ENCODE peak calls at places on chromosomes 7 and 10, in four cellular contexts. E is HCT116, D is sigmoid colon, Q is spleen. W is an unnamed sample.

GRCh38 chr10:58266003-58266825 is 1.5 kb downstream of the IPMK start:
- DNase-seq in E (no peak), D (no peak), Q (no peak), W (no peak)

GRCh38 chr10:43038783-43039628 is 37.9 kb upstream of the RET start:
- DNase-seq in E (no peak), D (no peak), Q (no peak), W (peak; percentile 33)

GRCh38 chr10:96995851-96996250 is 163.8 kb downstream of the LCOR start:
- DNase-seq in E (no peak), D (no peak), Q (no peak), W (no peak)

GRCh38 chr10:122877264-122877663 is 2.1 kb downstream of the FAM24B start:
- DNase-seq in E (no peak), D (no peak), Q (no peak), W (no peak)

GRCh38 chr7:98396768-98397167 is 4.1 kb downstream of the BAIAP2L1 start:
- DNase-seq in E (no peak), D (no peak), Q (no peak), W (no peak)

GRCh38 chr10:47060356-47060755 is 149.1 kb downstream of the PTPN20 start:
- DNase-seq in E (no peak), D (peak; percentile 26), Q (peak; percentile 52), W (no peak)

GRCh38 chr10:120403109-120403508 is 53.9 kb upstream of the PLPP4 start:
- DNase-seq in E (no peak), D (no peak), Q (no peak), W (no peak)

GRCh38 chr7:148773344-148773743 is 74.6 kb downstream of the CUL1 start:
- DNase-seq in E (no peak), D (no peak), Q (no peak), W (no peak)

GRCh38 chr7:41573017-41573416 is 129.9 kb downstream of the INHBA start:
- DNase-seq in E (no peak), D (no peak), Q (no peak), W (no peak)

GRCh38 chr10:116676633-116677032 is 55.9 kb downstream of the PNLIPRP2 start:
- DNase-seq in E (no peak), D (no peak), Q (no peak), W (no peak)

GRCh38 chr7:127673902-127674301 is 21.9 kb downstream of the SND1 start:
- DNase-seq in E (no peak), D (no peak), Q (no peak), W (no peak)

GRCh38 chr10:102814873-102815661 is 22.1 kb downstream of the CYP17A1 start:
- DNase-seq in E (no peak), D (peak; percentile 93), Q (peak; percentile 79), W (peak; percentile 57)

GRCh38 chr10:17029581-17030271 is 99.9 kb downstream of the CUBN start:
- DNase-seq in E (peak; percentile 52), D (peak; percentile 84), Q (peak; percentile 82), W (peak; percentile 32)

GRCh38 chr10:88232978-88233537 is 350.1 kb downstream of the RNLS start:
- DNase-seq in E (no peak), D (no peak), Q (no peak), W (no peak)

GRCh38 chr10:116044722-116045374 is 228.2 kb downstream of the GFRA1 start:
- DNase-seq in E (no peak), D (no peak), Q (no peak), W (no peak)

GRCh38 chr10:115948415-115948814 is 324.6 kb downstream of the GFRA1 start:
- DNase-seq in E (no peak), D (no peak), Q (no peak), W (no peak)

GRCh38 chr7:21353388-21353780 is 74.5 kb upstream of the SP4 start:
- DNase-seq in E (no peak), D (no peak), Q (no peak), W (no peak)

GRCh38 chr7:16982640-16983103 is 100.9 kb upstream of the AGR3 start:
- DNase-seq in E (peak; percentile 35), D (no peak), Q (no peak), W (no peak)

GRCh38 chr7:120337308-120337907 is 64.4 kb downstream of the KCND2 start:
- DNase-seq in E (peak; percentile 21), D (no peak), Q (no peak), W (no peak)

GRCh38 chr10:50416885-50417284 is 165.6 kb upstream of the ASAH2 start:
- DNase-seq in E (no peak), D (no peak), Q (no peak), W (no peak)

GRCh38 chr10:23294638-23295247 is 49.9 kb downstream of the C10orf67 start:
- DNase-seq in E (peak; percentile 10), D (no peak), Q (no peak), W (no peak)

GRCh38 chr10:113519616-113520015 is 33.2 kb upstream of the HABP2 start:
- DNase-seq in E (no peak), D (no peak), Q (no peak), W (no peak)

GRCh38 chr7:147771344-147771743 is 819.2 kb upstream of the C7orf33 start:
- DNase-seq in E (no peak), D (no peak), Q (no peak), W (no peak)

GRCh38 chr7:84697506-84697905 is 489.4 kb downstream of the SEMA3D start:
- DNase-seq in E (no peak), D (no peak), Q (no peak), W (no peak)

GRCh38 chr7:93018666-93019065 is 99.1 kb downstream of the SAMD9 start:
- DNase-seq in E (no peak), D (no peak), Q (no peak), W (no peak)

GRCh38 chr10:30583778-30584415 is 45.7 kb downstream of the LYZL2 start:
- DNase-seq in E (peak; percentile 57), D (peak; percentile 86), Q (no peak), W (peak; percentile 85)

GRCh38 chr7:959271-959670 is 4.8 kb upstream of the ADAP1 start:
- DNase-seq in E (no peak), D (peak; percentile 59), Q (peak; percentile 67), W (no peak)

GRCh38 chr7:45129906-45130305 is 18.4 kb upstream of the TBRG4 start:
- DNase-seq in E (no peak), D (no peak), Q (peak; percentile 64), W (no peak)

GRCh38 chr7:100887186-100887954 is 2.1 kb downstream of the UFSP1 start:
- DNase-seq in E (no peak), D (no peak), Q (peak; percentile 93), W (no peak)

GRCh38 chr7:17229257-17229656 is 69.2 kb upstream of the AHR start:
- DNase-seq in E (no peak), D (no peak), Q (no peak), W (no peak)

GRCh38 chr10:70866424-70866823 is 21.9 kb downstream of the PCBD1 start:
- DNase-seq in E (no peak), D (no peak), Q (no peak), W (no peak)

GRCh38 chr7:74173491-74173865 is 678 bp upstream of the EIF4H start:
- DNase-seq in E (no peak), D (no peak), Q (no peak), W (no peak)

GRCh38 chr7:117312593-117312992 is 10.3 kb downstream of the WNT2 start:
- DNase-seq in E (no peak), D (no peak), Q (no peak), W (no peak)

GRCh38 chr7:25384820-25385560 is 156.7 kb upstream of the NPVF start:
- DNase-seq in E (no peak), D (no peak), Q (no peak), W (no peak)

GRCh38 chr10:4982764-4983226 is 19.6 kb downstream of the AKR1C1 start:
- DNase-seq in E (no peak), D (no peak), Q (no peak), W (no peak)

GRCh38 chr7:20217193-20217948 is at the start of gene MACC1:
- DNase-seq in E (peak; percentile 93), D (no peak), Q (peak; percentile 89), W (peak; percentile 69)
- TF ChIP-seq POLR2AphosphoS5 in E (peak; percentile 29), D (no peak), Q (no peak), W (peak; percentile 40)

GRCh38 chr10:61764486-61764885 is 101.8 kb downstream of the CABCOCO1 start:
- DNase-seq in E (no peak), D (no peak), Q (no peak), W (no peak)

GRCh38 chr10:61766927-61767326 is 104.2 kb downstream of the CABCOCO1 start:
- DNase-seq in E (no peak), D (no peak), Q (no peak), W (no peak)

GRCh38 chr10:61761825-61762217 is 99.1 kb downstream of the CABCOCO1 start:
- DNase-seq in E (no peak), D (no peak), Q (no peak), W (no peak)

GRCh38 chr10:61763778-61764177 is 101.0 kb downstream of the CABCOCO1 start:
- DNase-seq in E (no peak), D (no peak), Q (no peak), W (no peak)

GRCh38 chr10:61765176-61766087 is 102.7 kb downstream of the CABCOCO1 start:
- DNase-seq in E (no peak), D (no peak), Q (no peak), W (no peak)
- TF ChIP-seq POLR2A in E (no peak), D (no peak), Q (no peak), W (no peak)

GRCh38 chr7:36884863-36885262 is 160.6 kb upstream of the AOAH start:
- DNase-seq in E (no peak), D (no peak), Q (no peak), W (no peak)

GRCh38 chr7:36880108-36880507 is 155.8 kb upstream of the AOAH start:
- DNase-seq in E (no peak), D (no peak), Q (no peak), W (no peak)

GRCh38 chr7:36878288-36878687 is 154.0 kb upstream of the AOAH start:
- DNase-seq in E (no peak), D (no peak), Q (no peak), W (no peak)

GRCh38 chr7:36879021-36879420 is 154.7 kb upstream of the AOAH start:
- DNase-seq in E (no peak), D (no peak), Q (no peak), W (no peak)

GRCh38 chr7:36881206-36881605 is 156.9 kb upstream of the AOAH start:
- DNase-seq in E (no peak), D (no peak), Q (no peak), W (no peak)
- TF ChIP-seq POLR2AphosphoS5 in E (no peak), D (no peak), Q (no peak), W (no peak)

GRCh38 chr7:130940326-130940725 is 206.3 kb upstream of the KLF14 start:
- DNase-seq in E (no peak), D (no peak), Q (no peak), W (no peak)
- TF ChIP-seq POLR2A in E (no peak), D (no peak), Q (no peak), W (no peak)

GRCh38 chr7:27096756-27097514 is 1.1 kb upstream of the HOXA1 start:
- DNase-seq in E (no peak), D (peak; percentile 82), Q (peak; percentile 88), W (no peak)

GRCh38 chr7:27097686-27098492 is 2.1 kb upstream of the HOXA1 start:
- DNase-seq in E (no peak), D (peak; percentile 70), Q (no peak), W (no peak)

GRCh38 chr7:27099839-27100225 is 2.7 kb downstream of the HOXA2 start:
- DNase-seq in E (no peak), D (no peak), Q (no peak), W (no peak)

GRCh38 chr7:27099224-27099838 is 3.2 kb downstream of the HOXA2 start:
- DNase-seq in E (no peak), D (no peak), Q (no peak), W (no peak)

GRCh38 chr7:27098493-27099223 is 2.9 kb upstream of the HOXA1 start:
- DNase-seq in E (no peak), D (peak; percentile 86), Q (no peak), W (no peak)
- TF ChIP-seq POLR2AphosphoS5 in E (no peak), D (peak; percentile 86), Q (peak; percentile 24), W (no peak)

W was measured in breast epithelium.